ENCODE peak calls at places on chromosome 3, in four cellular contexts. C, G, T and E are unnamed samples.

GRCh38 chr3:114861666-114862065 is 285.4 kb downstream of the ZBTB20 start:
- DNase-seq in C (no peak), G (peak), T (no peak), E (no peak)

GRCh38 chr3:178417736-178418135 is 118.5 kb upstream of the KCNMB2 start:
- DNase-seq in C (no peak), G (no peak), T (no peak), E (no peak)

GRCh38 chr3:141877911-141878310 is 1.5 kb downstream of the ATP1B3 start:
- DNase-seq in C (no peak), G (peak), T (no peak), E (no peak)

GRCh38 chr3:188001052-188001567 is 152.8 kb upstream of the LPP start:
- DNase-seq in C (no peak), G (no peak), T (no peak), E (no peak)

GRCh38 chr3:48413086-48413485 is 16.8 kb downstream of the PLXNB1 start:
- DNase-seq in C (no peak), G (no peak), T (peak), E (peak)

GRCh38 chr3:197023998-197024651 is 5.5 kb downstream of the MELTF start:
- DNase-seq in C (no peak), G (no peak), T (no peak), E (no peak)

GRCh38 chr3:141644931-141645330 is 93.2 kb upstream of the RNF7 start:
- DNase-seq in C (no peak), G (peak), T (peak), E (peak)

GRCh38 chr3:127808197-127808596 is 14.1 kb downstream of the MGLL start:
- DNase-seq in C (no peak), G (no peak), T (no peak), E (no peak)

GRCh38 chr3:113746955-113747718 is at the start of gene ATP6V1A:
- DNase-seq in C (no peak), G (no peak), T (peak), E (peak)

GRCh38 chr3:25385807-25386512 is 42.1 kb upstream of the RARB start:
- DNase-seq in C (no peak), G (no peak), T (no peak), E (no peak)

GRCh38 chr3:90091557-90091956 is 984.1 kb downstream of the EPHA3 start:
- DNase-seq in C (no peak), G (peak), T (no peak), E (no peak)

DNA sequence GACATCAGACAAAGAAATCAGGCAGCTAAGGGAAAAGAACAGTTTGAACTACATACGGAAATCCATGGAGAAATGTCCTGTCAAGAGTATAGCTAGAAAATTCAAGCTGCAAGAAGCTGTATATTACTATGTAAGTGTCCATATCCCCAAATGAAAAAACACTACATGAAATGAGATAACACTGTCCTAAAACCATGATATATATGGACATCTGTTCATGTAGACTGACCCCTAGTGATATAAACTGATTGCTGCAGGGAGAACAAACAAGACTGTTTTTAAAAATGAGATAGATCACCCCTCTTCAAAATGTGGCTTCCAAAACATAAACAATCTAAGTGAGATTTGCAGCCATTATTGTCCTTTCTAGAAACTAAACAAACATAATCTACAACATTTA is 985.6 kb downstream of the EPHA3 start:
- DNase-seq in C (no peak), G (peak), T (no peak), E (no peak)
- TF ChIP-seq CTCF in C (peak), G (peak), T (peak), E (no peak)

GRCh38 chr3:52845691-52846426 is 11.0 kb upstream of the MUSTN1 start:
- DNase-seq in C (no peak), G (no peak), T (peak), E (no peak)
- TF ChIP-seq CTCF in C (peak), G (peak), T (peak), E (peak)

GRCh38 chr3:69856965-69857364 is 117.7 kb downstream of the MITF start:
- DNase-seq in C (no peak), G (no peak), T (no peak), E (no peak)

GRCh38 chr3:69853033-69853432 is 113.8 kb downstream of the MITF start:
- DNase-seq in C (no peak), G (no peak), T (no peak), E (no peak)

GRCh38 chr3:69850849-69851248 is 111.6 kb downstream of the MITF start:
- DNase-seq in C (no peak), G (no peak), T (no peak), E (no peak)

GRCh38 chr3:69861556-69861955 is 122.3 kb downstream of the MITF start:
- DNase-seq in C (no peak), G (no peak), T (no peak), E (no peak)

GRCh38 chr3:69855436-69856162 is 116.3 kb downstream of the MITF start:
- DNase-seq in C (no peak), G (peak), T (no peak), E (no peak)
- TF ChIP-seq CTCF in C (peak), G (peak), T (peak), E (no peak)

GRCh38 chr3:183870563-183870962 is 14.1 kb downstream of the PARL start:
- DNase-seq in C (no peak), G (no peak), T (no peak), E (no peak)
- TF ChIP-seq CTCF in C (no peak), G (no peak), T (no peak), E (no peak)

GRCh38 chr3:112699436-112699978 is 58.6 kb upstream of the CCDC80 start:
- DNase-seq in C (peak), G (peak), T (no peak), E (no peak)
- TF ChIP-seq CTCF in C (peak), G (peak), T (no peak), E (no peak)

GRCh38 chr3:195227871-195228270 is 43.1 kb downstream of the XXYLT1 start:
- DNase-seq in C (no peak), G (no peak), T (no peak), E (no peak)

GRCh38 chr3:195224980-195225580 is 45.9 kb downstream of the XXYLT1 start:
- DNase-seq in C (no peak), G (no peak), T (no peak), E (no peak)

GRCh38 chr3:195226445-195226844 is 44.5 kb downstream of the XXYLT1 start:
- DNase-seq in C (no peak), G (no peak), T (no peak), E (no peak)

GRCh38 chr3:195224156-195224979 is 46.6 kb downstream of the XXYLT1 start:
- DNase-seq in C (no peak), G (no peak), T (no peak), E (no peak)

DNA sequence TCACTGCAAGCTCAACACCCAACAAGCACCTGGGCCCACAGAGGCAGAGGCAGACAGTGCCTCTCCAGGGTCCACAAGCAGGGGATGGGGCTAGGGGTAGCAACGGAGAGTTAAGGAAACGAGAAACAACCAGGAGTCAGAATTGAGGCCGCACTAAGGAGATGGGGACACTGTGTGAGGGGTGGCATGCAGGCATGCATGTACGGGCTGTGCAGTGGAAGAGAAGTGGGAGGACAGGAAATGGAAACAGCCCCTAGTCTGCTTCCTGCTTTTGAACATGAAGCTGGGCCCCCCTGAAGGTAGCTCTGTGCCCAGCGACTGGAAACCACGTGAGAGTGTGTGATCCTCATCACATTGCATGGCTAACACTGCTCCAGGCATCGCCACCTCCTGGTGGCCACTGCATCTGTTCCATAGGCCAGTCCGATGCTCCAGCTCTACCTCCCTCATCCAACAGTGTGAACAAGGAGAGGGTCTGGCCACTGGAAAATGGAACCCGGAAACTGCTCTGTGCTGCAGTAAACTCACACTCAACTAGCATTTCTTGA is 44.0 kb downstream of the XXYLT1 start:
- DNase-seq in C (no peak), G (no peak), T (no peak), E (no peak)
- TF ChIP-seq CTCF in C (peak), G (peak), T (no peak), E (peak)

GRCh38 chr3:33132019-33132360 is 18.2 kb downstream of the CRTAP start:
- DNase-seq in C (no peak), G (no peak), T (no peak), E (no peak)

GRCh38 chr3:33134026-33134625 is 20.3 kb downstream of the CRTAP start:
- DNase-seq in C (peak), G (peak), T (no peak), E (no peak)

GRCh38 chr3:33128706-33129105 is 14.9 kb downstream of the CRTAP start:
- DNase-seq in C (no peak), G (peak), T (no peak), E (no peak)

GRCh38 chr3:33130144-33130543 is 16.3 kb downstream of the CRTAP start:
- DNase-seq in C (no peak), G (no peak), T (no peak), E (no peak)

DNA sequence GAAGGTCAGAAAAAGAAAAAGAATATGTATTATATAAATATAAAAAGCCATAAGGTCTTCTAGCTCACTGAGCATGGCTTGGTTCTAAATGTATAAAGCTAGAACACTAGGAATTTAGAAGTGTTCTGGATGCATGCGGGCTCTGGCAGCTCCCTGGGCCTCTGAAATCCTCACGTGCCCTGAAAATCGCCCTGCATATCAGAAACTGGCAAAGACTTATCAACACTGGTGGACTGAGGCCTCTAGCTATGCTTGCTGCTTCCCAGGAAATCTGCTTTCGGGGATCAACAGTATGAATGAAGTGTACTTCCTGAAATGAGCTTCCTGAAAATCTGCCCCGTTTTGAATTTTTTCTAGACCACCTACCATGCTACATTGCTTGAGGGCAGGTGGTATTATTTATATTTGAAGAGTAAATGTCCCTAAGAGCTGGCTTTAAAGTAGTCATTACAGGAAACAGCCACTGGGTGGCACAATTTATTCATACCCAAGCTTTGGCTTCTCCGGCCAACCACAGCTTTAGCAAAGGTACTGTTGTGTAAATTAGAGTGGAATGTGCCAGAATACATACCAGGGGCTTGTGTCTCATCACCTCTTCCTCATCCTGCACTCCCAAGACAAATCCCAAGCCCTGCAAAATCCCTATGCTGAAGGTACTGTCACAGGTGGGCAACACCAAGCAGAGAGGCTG is 17.7 kb downstream of the CRTAP start:
- DNase-seq in C (peak), G (peak), T (no peak), E (no peak)
- TF ChIP-seq CTCF in C (peak), G (peak), T (peak), E (peak)